ENCODE peak calls at places on chromosomes 16 and 17, in six cellular contexts. A is BE2C, Z is neural crest cell, U is gastrocnemius medialis, P is H9, K is lung. W is an unnamed sample.

GRCh38 chr17:48503747-48504146 is 27.1 kb downstream of the HOXB1 start:
- DNase-seq in U (no peak), A (no peak), K (no peak), P (no peak), Z (no peak), W (no peak)

GRCh38 chr17:17018612-17019429 is 23.4 kb upstream of the MPRIP start:
- DNase-seq in K (peak), A (no peak), U (no peak), Z (no peak), P (peak), W (no peak)

GRCh38 chr17:3626831-3627565 is 9.1 kb downstream of the SHPK start:
- DNase-seq in U (no peak), P (no peak), Z (no peak), A (no peak), K (no peak), W (no peak)

GRCh38 chr17:78820122-78820792 is 20.4 kb downstream of the USP36 start:
- DNase-seq in U (no peak), P (no peak), A (peak), K (no peak), Z (no peak), W (no peak)

GRCh38 chr17:390025-390424 is 37.4 kb upstream of the RPH3AL start:
- DNase-seq in K (no peak), Z (no peak), A (no peak), P (no peak), U (no peak), W (no peak)

GRCh38 chr17:76635039-76635438 is 8.5 kb downstream of the ST6GALNAC1 start:
- DNase-seq in A (no peak), U (no peak), P (no peak), Z (no peak), K (no peak), W (no peak)

GRCh38 chr16:54291107-54291980 is 4.8 kb upstream of the IRX3 start:
- DNase-seq in Z (peak), A (no peak), U (no peak), K (no peak), P (peak), W (no peak)

GRCh38 chr17:16662936-16663335 is 9.3 kb upstream of the ZNF624 start:
- DNase-seq in A (no peak), Z (no peak), K (no peak), P (no peak), U (no peak), W (no peak)

GRCh38 chr17:61402978-61403845 is 3.6 kb downstream of the TBX2 start:
- DNase-seq in P (peak), K (no peak), Z (no peak), U (no peak), A (peak), W (no peak)

GRCh38 chr17:8173056-8173870 is 2.9 kb downstream of the TMEM107 start:
- DNase-seq in P (peak), U (peak), K (peak), A (peak), Z (no peak), W (peak)

GRCh38 chr17:80124351-80124981 is 22.5 kb downstream of the EIF4A3 start:
- DNase-seq in A (no peak), K (no peak), Z (peak), P (peak), U (no peak), W (no peak)

GRCh38 chr16:73768786-73769203 is 527.8 kb upstream of the PSMD7 start:
- DNase-seq in Z (no peak), K (no peak), P (no peak), A (no peak), U (no peak), W (no peak)

GRCh38 chr16:55735120-55735781 is 79.5 kb downstream of the SLC6A2 start:
- DNase-seq in K (no peak), A (no peak), U (no peak), P (peak), Z (no peak), W (no peak)

GRCh38 chr16:55001931-55002330 is 71.3 kb downstream of the IRX5 start:
- DNase-seq in U (no peak), Z (no peak), A (no peak), K (no peak), P (no peak), W (no peak)

GRCh38 chr16:48950184-48950583 is 331.5 kb downstream of the CBLN1 start:
- DNase-seq in U (no peak), K (no peak), P (no peak), Z (no peak), A (no peak), W (no peak)

GRCh38 chr17:33751702-33752065 is 458.6 kb upstream of the ASIC2 start:
- DNase-seq in Z (no peak), A (no peak), K (no peak), P (no peak), U (no peak), W (no peak)

GRCh38 chr17:51046527-51047384 is 73.9 kb downstream of the SPAG9 start:
- DNase-seq in K (no peak), P (peak), U (peak), A (peak), Z (peak), W (no peak)

GRCh38 chr16:4372578-4373355 is 1.1 kb downstream of the VASN start:
- DNase-seq in P (no peak), U (no peak), Z (no peak), A (peak), K (no peak), W (no peak)

GRCh38 chr17:76260220-76260619 is 4.9 kb upstream of the UBALD2 start:
- DNase-seq in U (no peak), Z (no peak), K (no peak), P (no peak), A (no peak), W (no peak)

GRCh38 chr17:80855968-80856862 is 135.4 kb upstream of the CHMP6 start:
- DNase-seq in K (no peak), P (no peak), A (peak), U (peak), Z (no peak), W (peak)

GRCh38 chr17:14143678-14144077 is 74.4 kb downstream of the COX10 start:
- DNase-seq in Z (no peak), A (no peak), K (no peak), U (peak), P (no peak), W (no peak)

GRCh38 chr16:75559002-75559401 is 3.0 kb upstream of the TMEM231 start:
- DNase-seq in P (no peak), A (no peak), Z (no peak), U (no peak), K (no peak), W (no peak)

GRCh38 chr16:75552951-75553350 is 3.1 kb downstream of the TMEM231 start:
- DNase-seq in Z (no peak), U (no peak), A (no peak), K (no peak), P (no peak), W (no peak)

GRCh38 chr16:75555213-75555706 is 792 bp downstream of the TMEM231 start:
- DNase-seq in U (peak), P (peak), A (peak), K (peak), Z (peak), W (no peak)

GRCh38 chr16:75559564-75560372 is 3.7 kb upstream of the TMEM231 start:
- DNase-seq in K (no peak), Z (no peak), A (no peak), U (no peak), P (peak), W (no peak)

DNA sequence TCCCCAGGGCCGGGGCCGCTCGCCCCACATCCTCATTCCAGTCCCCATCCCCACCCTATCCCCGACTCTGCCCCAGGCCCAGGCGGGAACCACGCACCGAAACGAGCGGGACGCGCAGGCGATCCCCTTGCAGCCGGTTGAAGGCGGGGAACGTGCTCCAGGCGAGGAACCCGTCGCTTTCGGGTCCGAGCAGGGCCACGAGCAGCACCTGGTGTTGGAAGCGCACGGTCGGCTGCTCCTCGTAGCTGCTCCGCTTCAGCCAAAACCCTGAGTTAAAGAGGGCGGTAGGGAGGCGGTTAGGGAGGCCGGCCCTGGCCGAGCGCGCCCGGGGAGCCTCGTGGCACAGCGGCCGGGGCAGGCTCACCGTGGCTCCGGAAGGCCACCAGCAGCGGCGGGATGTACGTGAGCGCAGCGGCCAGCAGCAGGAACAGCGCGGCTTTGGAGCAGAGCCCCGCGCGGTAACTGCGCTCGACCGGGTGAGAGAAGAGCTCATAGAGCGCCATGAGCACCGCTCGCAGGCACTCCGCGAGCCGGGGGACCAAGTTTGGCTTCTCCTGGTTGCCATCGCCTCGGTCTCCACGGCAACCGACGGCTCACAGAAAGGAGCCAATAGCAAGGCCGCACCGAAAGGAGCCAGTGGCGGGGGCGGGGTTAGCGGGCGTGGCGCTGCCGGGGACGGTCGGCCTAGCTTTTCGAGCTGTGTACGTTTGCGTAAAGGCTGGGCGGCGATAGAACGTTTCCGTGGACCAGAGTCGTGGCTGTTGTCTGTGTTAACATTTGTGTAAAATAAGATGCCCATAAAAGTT is at the start of gene TMEM231:
- DNase-seq in Z (peak), A (peak), K (peak), U (peak), P (peak), W (peak)
- TF ChIP-seq CTCF in Z (peak), A (peak), K (no peak), U (no peak), P (no peak), W (no peak)

GRCh38 chr17:19321481-19322128 is 40.9 kb downstream of the B9D1 start:
- DNase-seq in Z (no peak), U (no peak), K (no peak), A (no peak), P (peak), W (no peak)
- TF ChIP-seq CTCF in Z (peak), U (no peak), K (no peak), A (peak), P (peak), W (no peak)

GRCh38 chr16:85057948-85058347 is 30.4 kb downstream of the KIAA0513 start:
- DNase-seq in U (no peak), P (no peak), Z (no peak), K (no peak), A (no peak), W (no peak)

GRCh38 chr16:85057212-85057889 is 29.8 kb downstream of the KIAA0513 start:
- DNase-seq in P (peak), Z (no peak), K (no peak), A (no peak), U (no peak), W (no peak)

GRCh38 chr16:85055503-85056210 is 28.1 kb downstream of the KIAA0513 start:
- DNase-seq in P (no peak), A (no peak), K (peak), U (peak), Z (no peak), W (peak)

GRCh38 chr16:85054948-85055502 is 27.4 kb downstream of the KIAA0513 start:
- DNase-seq in Z (no peak), A (no peak), P (no peak), K (no peak), U (no peak), W (no peak)

GRCh38 chr16:85056211-85056748 is 28.7 kb downstream of the KIAA0513 start:
- DNase-seq in Z (no peak), U (no peak), K (no peak), P (peak), A (peak), W (no peak)
- TF ChIP-seq CTCF in Z (no peak), U (no peak), K (no peak), P (peak), A (peak), W (peak)

DNA sequence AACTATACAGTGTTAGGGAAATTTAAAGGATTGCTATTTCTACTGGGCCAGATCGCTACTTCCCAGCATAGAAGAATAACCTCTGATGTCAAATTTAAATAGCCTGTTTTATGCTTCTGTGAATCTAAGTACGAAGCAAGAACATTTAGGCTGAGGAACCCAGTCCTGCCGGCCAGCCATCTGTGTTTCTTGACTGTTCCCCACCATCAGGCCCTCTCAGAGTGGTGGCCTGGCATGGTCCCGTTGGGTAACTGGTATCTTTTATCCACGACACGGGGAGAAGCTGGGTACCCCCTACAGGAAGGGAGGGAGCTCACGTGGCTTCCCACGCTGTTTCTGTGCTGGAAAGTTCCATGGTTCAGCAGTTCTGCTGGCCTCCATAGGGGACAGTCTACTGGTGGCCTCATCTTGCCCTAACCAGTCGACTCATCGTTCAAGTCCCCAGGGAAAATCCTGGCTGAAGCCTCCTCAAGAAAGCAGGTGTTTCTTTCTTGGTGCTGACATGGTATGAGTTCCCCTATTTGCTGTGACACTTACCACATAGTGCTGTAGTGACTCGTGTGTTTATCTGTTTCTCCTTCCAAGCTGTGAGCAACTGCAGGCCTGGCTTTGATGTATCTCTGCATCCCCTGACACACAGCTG is 201.7 kb upstream of the NLRP1 start:
- DNase-seq in P (no peak), A (no peak), Z (no peak), K (no peak), U (no peak), W (no peak)
- TF ChIP-seq CTCF in P (no peak), A (no peak), Z (no peak), K (no peak), U (no peak), W (no peak)

GRCh38 chr16:63787014-63787413 is 1334.8 kb downstream of the CDH11 start:
- DNase-seq in A (no peak), K (no peak), P (no peak), Z (no peak), U (no peak), W (no peak)

DNA sequence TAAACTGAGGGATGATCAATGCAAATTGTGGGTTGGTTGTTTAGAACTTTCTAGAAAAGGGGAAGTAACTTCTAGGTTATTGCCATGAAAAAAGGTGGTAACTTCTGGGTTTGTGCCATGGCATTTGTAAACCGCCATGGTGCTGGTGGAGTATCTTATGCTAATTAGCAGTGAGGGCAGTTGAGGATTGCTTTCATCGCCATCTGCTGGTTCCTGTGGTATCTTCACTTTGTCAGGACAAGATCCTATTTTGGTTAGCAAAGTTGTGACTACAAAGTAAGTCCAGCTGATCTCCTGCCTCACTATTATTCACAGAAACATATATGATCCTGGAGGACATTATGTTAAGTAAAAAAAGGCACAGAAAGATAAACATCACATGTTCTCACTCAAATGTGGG is 1332.3 kb downstream of the CDH11 start:
- DNase-seq in Z (no peak), A (no peak), U (no peak), P (no peak), K (no peak), W (no peak)
- TF ChIP-seq CTCF in Z (peak), A (peak), U (no peak), P (peak), K (no peak), W (no peak)

DNA sequence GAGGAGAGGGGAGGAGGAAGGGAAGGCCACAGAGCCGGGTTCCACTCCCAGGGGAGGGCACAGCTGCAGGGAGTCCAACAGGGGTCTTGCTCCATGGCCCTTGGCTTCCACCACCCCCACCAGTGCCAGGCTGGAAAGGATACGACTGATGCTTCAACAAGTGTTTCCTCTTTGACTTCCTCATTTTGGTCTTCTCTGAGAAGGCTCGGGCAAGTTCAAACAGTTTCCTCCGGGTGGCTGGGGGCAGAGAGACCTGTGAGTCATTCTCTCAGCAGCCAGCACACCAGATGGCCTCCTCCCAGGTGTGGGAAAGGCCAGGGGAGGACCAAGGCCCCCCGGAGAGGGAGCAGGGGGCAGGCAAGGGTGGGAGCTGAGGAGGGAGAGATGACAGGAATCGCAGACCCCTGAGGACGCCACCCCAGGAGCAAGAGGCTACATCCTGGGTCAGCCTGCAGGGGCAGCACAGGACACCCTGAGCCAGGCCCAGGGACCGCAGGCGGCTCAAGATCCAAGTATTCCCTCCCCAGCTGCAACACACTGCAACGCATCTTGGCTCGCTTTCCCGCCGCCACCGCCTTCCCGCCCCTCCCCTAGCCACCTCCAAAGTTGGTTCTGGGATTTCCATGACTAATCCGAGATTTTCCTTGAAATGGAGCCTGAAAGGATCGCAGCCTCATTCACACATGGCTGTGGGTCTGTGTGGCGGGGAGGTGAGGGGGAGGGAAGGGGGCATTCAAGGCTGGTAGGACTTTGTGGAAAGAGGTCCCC is 18.3 kb upstream of the MRPS23 start:
- DNase-seq in Z (no peak), A (peak), P (peak), U (peak), K (peak), W (peak)
- TF ChIP-seq CTCF in Z (peak), A (peak), P (peak), U (peak), K (no peak), W (peak)

GRCh38 chr17:28714281-28714680 is 2.6 kb upstream of the PROCA1 start:
- DNase-seq in Z (no peak), A (no peak), P (peak), K (no peak), U (no peak), W (no peak)
- TF ChIP-seq CTCF in Z (no peak), A (no peak), P (no peak), K (no peak), U (no peak), W (no peak)

DNA sequence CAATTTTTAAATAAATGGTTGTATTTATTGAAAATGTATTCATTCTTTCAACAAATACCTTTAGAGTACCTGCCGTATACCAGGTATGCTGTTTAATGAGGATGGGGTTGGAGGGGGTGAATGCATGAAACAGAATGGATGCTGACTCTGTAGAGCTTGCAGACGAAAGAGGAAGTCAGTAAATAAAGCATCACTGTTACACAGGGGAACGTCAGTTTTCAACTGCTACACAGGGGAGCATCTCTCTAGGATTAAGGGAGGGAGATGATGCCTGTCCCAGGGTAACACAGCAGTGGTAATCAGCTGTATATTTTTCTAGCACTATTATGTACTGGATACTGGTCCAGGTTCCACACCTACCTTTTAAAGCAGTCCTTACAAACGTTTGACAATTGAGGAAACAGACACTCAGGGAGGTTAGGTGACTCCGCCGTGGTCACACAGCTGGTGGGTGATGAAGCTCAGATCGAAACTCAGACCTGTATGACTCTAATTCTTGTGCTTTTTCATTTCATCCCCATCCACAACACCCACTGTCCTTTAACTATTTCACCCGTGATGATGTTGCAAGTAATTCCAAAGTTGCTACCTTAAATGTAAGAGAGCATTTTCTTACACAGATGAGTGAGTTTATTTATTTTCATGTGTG is 452.1 kb upstream of the HSBP1 start:
- DNase-seq in Z (no peak), K (no peak), U (no peak), A (no peak), P (no peak), W (no peak)
- TF ChIP-seq CTCF in Z (no peak), K (no peak), U (no peak), A (no peak), P (no peak), W (no peak)

W was measured in CD14-positive monocyte.